ENCODE peak calls at places on chromosomes 4 and X, in ten cellular contexts. F is neural progenitor cell; X is CD4-positive, alpha-beta T cell; S is cardiac muscle cell; Z is endodermal cell; I is lower lobe of right lung; D is psoas muscle; E is HCT116; Q is breast epithelium; B is IMR-90. O is an unnamed sample.

GRCh38 chr4:80705311-80705710 is 325.2 kb upstream of the BMP3 start:
- DNase-seq in F (no peak), X (no peak), S (no peak), Z (no peak), I (no peak), D (no peak), E (no peak), Q (no peak), B (no peak), O (no peak)

GRCh38 chr4:145380123-145380522 is 101.5 kb upstream of the SMAD1 start:
- DNase-seq in F (no peak), X (no peak), S (no peak), Z (no peak), I (no peak), D (no peak), E (no peak), Q (no peak), B (no peak), O (no peak)

GRCh38 chr4:5805270-5805669 is 87.6 kb downstream of the CRMP1 start:
- DNase-seq in F (no peak), X (no peak), S (no peak), Z (no peak), I (no peak), D (no peak), E (no peak), Q (no peak), B (no peak), O (no peak)

GRCh38 chrX:123399709-123400108 is 215.6 kb downstream of the GRIA3 start:
- DNase-seq in F (no peak), X (no peak), S (no peak), Z (no peak), I (no peak), D (no peak), E (no peak), Q (no peak), B (no peak), O (no peak)

GRCh38 chrX:2559124-2559523 is 58.3 kb upstream of the DHRSX start:
- DNase-seq in F (no peak), X (no peak), S (no peak), Z (no peak), I (no peak), D (no peak), E (no peak), Q (no peak), B (no peak), O (no peak)

GRCh38 chrX:129732857-129733256 is 5.9 kb upstream of the XPNPEP2 start:
- DNase-seq in F (no peak), X (no peak), S (no peak), Z (peak), I (no peak), D (no peak), E (no peak), Q (no peak), B (no peak), O (no peak)

GRCh38 chr4:24920008-24920407 is 7.2 kb upstream of the CCDC149 start:
- DNase-seq in F (no peak), X (no peak), S (no peak), Z (no peak), I (no peak), D (no peak), E (no peak), Q (no peak), B (no peak), O (no peak)

GRCh38 chr4:140641789-140642439 is 73.2 kb upstream of the UCP1 start:
- DNase-seq in F (peak), X (no peak), S (peak), Z (peak), I (peak), D (no peak), E (no peak), Q (peak), B (no peak), O (no peak)

GRCh38 chrX:101595739-101596419 is 21.9 kb downstream of the ARMCX6 start:
- DNase-seq in F (peak), X (peak), S (peak), Z (peak), I (no peak), D (no peak), E (peak), Q (no peak), B (peak), O (no peak)

GRCh38 chrX:46662594-46662993 is 89.0 kb downstream of the CHST7 start:
- DNase-seq in F (no peak), X (no peak), S (no peak), Z (no peak), I (no peak), D (no peak), E (no peak), Q (no peak), B (no peak), O (no peak)

GRCh38 chr4:108270466-108271450 is 102.0 kb upstream of the LEF1 start:
- DNase-seq in F (no peak), X (no peak), S (peak), Z (no peak), I (no peak), D (no peak), E (no peak), Q (no peak), B (peak), O (no peak)

GRCh38 chr4:53622739-53623151 is 31.5 kb upstream of the LNX1 start:
- DNase-seq in F (no peak), X (no peak), S (peak), Z (no peak), I (no peak), D (no peak), E (no peak), Q (no peak), B (peak), O (no peak)

GRCh38 chr4:37985730-37986275 is 25.6 kb downstream of the PTTG2 start:
- DNase-seq in F (no peak), X (no peak), S (no peak), Z (no peak), I (no peak), D (no peak), E (no peak), Q (no peak), B (no peak), O (no peak)

GRCh38 chr4:34953145-34953799 is 1291.0 kb downstream of the ARAP2 start:
- DNase-seq in F (peak), X (no peak), S (no peak), Z (peak), I (no peak), D (no peak), E (peak), Q (no peak), B (no peak), O (no peak)

GRCh38 chrX:105564536-105564935 is 257.8 kb upstream of the NRK start:
- DNase-seq in F (no peak), X (no peak), S (peak), Z (no peak), I (no peak), D (no peak), E (no peak), Q (no peak), B (peak), O (no peak)

GRCh38 chrX:47176101-47176740 is 17.4 kb upstream of the UBA1 start:
- DNase-seq in F (no peak), X (no peak), S (no peak), Z (peak), I (no peak), D (no peak), E (no peak), Q (no peak), B (no peak), O (no peak)

GRCh38 chrX:24245201-24245600 is 68.7 kb downstream of the SUPT20HL2 start:
- DNase-seq in F (peak), X (no peak), S (peak), Z (peak), I (no peak), D (no peak), E (no peak), Q (no peak), B (peak), O (no peak)

GRCh38 chr4:165784672-165785071 is 88.4 kb upstream of the TLL1 start:
- DNase-seq in F (no peak), X (no peak), S (no peak), Z (no peak), I (no peak), D (no peak), E (no peak), Q (no peak), B (no peak), O (peak)

GRCh38 chr4:98509641-98510170 is 148.7 kb downstream of the TSPAN5 start:
- DNase-seq in F (no peak), X (no peak), S (no peak), Z (no peak), I (no peak), D (no peak), E (no peak), Q (no peak), B (no peak), O (no peak)

GRCh38 chr4:158824425-158825274 is 55.8 kb downstream of the FNIP2 start:
- DNase-seq in F (no peak), X (no peak), S (peak), Z (no peak), I (no peak), D (peak), E (no peak), Q (no peak), B (peak), O (no peak)

GRCh38 chr4:129342820-129343219 is 246.9 kb downstream of the C4orf33 start:
- DNase-seq in F (no peak), X (no peak), S (peak), Z (no peak), I (no peak), D (no peak), E (no peak), Q (no peak), B (peak), O (no peak)
- H3K27ac ChIP-seq in F (no peak), X (no peak), S (no peak), Z (no peak), I (no peak), D (no peak), E (no peak), Q (no peak), B (no peak), O (no peak)

DNA sequence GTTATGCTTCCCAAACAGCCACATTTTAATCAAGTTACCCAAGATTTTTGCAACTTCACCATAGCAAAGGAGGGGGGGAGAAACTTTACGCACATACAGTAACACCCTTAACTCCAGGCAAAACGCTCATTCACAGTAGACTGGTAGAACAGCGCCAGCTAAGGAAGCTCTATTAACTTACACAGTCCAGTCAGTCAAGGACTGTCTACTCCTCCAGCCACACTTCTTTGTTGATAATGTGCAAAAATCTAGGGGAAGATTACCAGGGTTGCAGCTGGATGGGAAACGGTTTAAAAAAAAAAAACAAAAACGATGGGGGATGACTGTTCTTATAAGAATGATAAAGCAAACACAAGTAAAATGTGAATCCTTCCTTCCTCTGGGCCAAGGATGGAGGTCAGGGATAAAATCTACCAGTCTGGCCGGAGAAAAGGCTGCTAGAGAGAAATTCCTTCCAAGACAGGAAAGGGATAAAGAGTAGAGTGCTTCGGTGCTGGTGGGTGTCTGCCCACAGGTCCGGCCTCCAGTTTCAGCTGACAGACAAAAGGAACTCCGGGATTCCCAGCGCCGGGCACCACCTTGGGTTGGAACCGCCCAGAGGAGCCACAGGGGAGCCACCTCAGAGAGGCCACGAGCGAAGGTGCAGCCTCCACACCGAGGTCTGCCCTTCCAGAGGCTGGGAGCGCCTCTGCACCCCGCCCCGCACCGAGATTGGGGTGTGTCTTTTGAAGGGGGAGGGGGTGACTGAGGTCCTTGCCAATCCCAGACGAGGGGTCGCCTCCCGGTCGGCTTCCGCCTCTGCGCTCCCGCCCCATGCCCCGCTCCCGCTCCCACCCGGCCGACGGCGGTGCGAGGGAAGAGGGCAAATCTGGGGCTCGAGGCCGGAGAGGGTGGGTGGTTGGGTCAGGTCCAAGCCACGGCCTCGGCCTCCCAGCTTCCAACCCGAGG is 789 bp downstream of the ANKRD50 start:
- DNase-seq in F (peak), X (peak), S (peak), Z (peak), I (peak), D (no peak), E (peak), Q (peak), B (peak), O (peak)
- TF ChIP-seq CTCF in F (peak), X (no peak), S (peak), Z (no peak), I (no peak), D (no peak), E (peak), Q (no peak), B (peak), O (no peak)

GRCh38 chr4:110411599-110412011 is 64.3 kb upstream of the ENPEP start:
- DNase-seq in F (peak), X (no peak), S (no peak), Z (peak), I (no peak), D (no peak), E (no peak), Q (no peak), B (no peak), O (no peak)
- H3K27ac ChIP-seq in F (peak), X (no peak), S (no peak), Z (peak), I (no peak), D (no peak), E (peak), Q (no peak), B (no peak), O (no peak)

GRCh38 chrX:87299563-87300160 is 217.9 kb upstream of the KLHL4 start:
- DNase-seq in F (peak), X (no peak), S (peak), Z (no peak), I (no peak), D (no peak), E (no peak), Q (no peak), B (peak), O (no peak)
- TF ChIP-seq CTCF in F (peak), X (no peak), S (peak), Z (peak), I (peak), D (peak), E (peak), Q (peak), B (peak), O (no peak)